ENCODE peak calls at places on chromosome X, in eight cellular contexts. I, G, T, Y, Q, J, H and B are unnamed samples.

GRCh38 chrX:120857240-120857639 is 18.4 kb downstream of the CT47B1 start:
- DNase-seq in I (no peak), G (no peak), T (no peak), Y (no peak), Q (no peak), J (no peak), H (no peak), B (no peak)

GRCh38 chrX:11704725-11705495 is 39.2 kb upstream of the ARHGAP6 start:
- DNase-seq in I (no peak), G (no peak), T (peak; percentile 41), Y (no peak), Q (peak; percentile 20), J (no peak), H (no peak), B (no peak)

GRCh38 chrX:109125304-109125703 is 356.6 kb downstream of the GUCY2F start:
- DNase-seq in I (no peak), G (no peak), T (no peak), Y (no peak), Q (no peak), J (no peak), H (no peak), B (no peak)

GRCh38 chrX:155768036-155768769 is 112.9 kb upstream of the VAMP7 start:
- DNase-seq in I (no peak), G (no peak), T (peak; percentile 15), Y (no peak), Q (no peak), J (no peak), H (no peak), B (no peak)

GRCh38 chrX:57282568-57282967 is 3.9 kb upstream of the FAAH2 start:
- DNase-seq in I (no peak), G (no peak), T (no peak), Y (no peak), Q (no peak), J (no peak), H (no peak), B (no peak)

GRCh38 chrX:130539721-130540321 is 138.0 kb downstream of the RBMX2 start:
- DNase-seq in I (peak; percentile 25), G (peak; percentile 69), T (peak; percentile 24), Y (peak; percentile 39), Q (peak; percentile 65), J (no peak), H (peak; percentile 20), B (no peak)

GRCh38 chrX:129632443-129632842 is 22.3 kb downstream of the APLN start:
- DNase-seq in I (no peak), G (no peak), T (peak; percentile 47), Y (no peak), Q (no peak), J (no peak), H (no peak), B (no peak)

GRCh38 chrX:36978886-36979285 is 29.3 kb upstream of the FAM47C start:
- DNase-seq in I (no peak), G (no peak), T (peak; percentile 64), Y (no peak), Q (no peak), J (no peak), H (no peak), B (no peak)

GRCh38 chrX:49761481-49761880 is 65.7 kb upstream of the PAGE1 start:
- DNase-seq in I (peak; percentile 21), G (no peak), T (no peak), Y (no peak), Q (no peak), J (no peak), H (no peak), B (no peak)

GRCh38 chrX:55710701-55711100 is 6.8 kb upstream of the RRAGB start:
- DNase-seq in I (no peak), G (no peak), T (peak; percentile 48), Y (no peak), Q (no peak), J (no peak), H (peak; percentile 16), B (no peak)

GRCh38 chrX:23742174-23742692 is 843 bp downstream of the ACOT9 start:
- DNase-seq in I (no peak), G (no peak), T (peak; percentile 79), Y (peak; percentile 50), Q (peak; percentile 51), J (no peak), H (peak; percentile 30), B (no peak)

GRCh38 chrX:51420610-51421009 is 75.8 kb downstream of the NUDT11 start:
- DNase-seq in I (peak; percentile 59), G (no peak), T (peak; percentile 26), Y (no peak), Q (no peak), J (no peak), H (no peak), B (no peak)

GRCh38 chrX:131746491-131746968 is 202.7 kb downstream of the OR13H1 start:
- DNase-seq in I (peak; percentile 84), G (peak; percentile 93), T (peak; percentile 67), Y (no peak), Q (peak; percentile 43), J (no peak), H (peak; percentile 87), B (peak; percentile 88)

GRCh38 chrX:14829643-14830042 is 43.2 kb downstream of the FANCB start:
- DNase-seq in I (no peak), G (no peak), T (no peak), Y (no peak), Q (no peak), J (no peak), H (no peak), B (no peak)

GRCh38 chrX:14832591-14832990 is 40.3 kb downstream of the FANCB start:
- DNase-seq in I (no peak), G (no peak), T (peak; percentile 23), Y (no peak), Q (no peak), J (no peak), H (no peak), B (no peak)

GRCh38 chrX:14837155-14837554 is 35.7 kb downstream of the FANCB start:
- DNase-seq in I (no peak), G (no peak), T (no peak), Y (no peak), Q (no peak), J (no peak), H (no peak), B (no peak)

DNA sequence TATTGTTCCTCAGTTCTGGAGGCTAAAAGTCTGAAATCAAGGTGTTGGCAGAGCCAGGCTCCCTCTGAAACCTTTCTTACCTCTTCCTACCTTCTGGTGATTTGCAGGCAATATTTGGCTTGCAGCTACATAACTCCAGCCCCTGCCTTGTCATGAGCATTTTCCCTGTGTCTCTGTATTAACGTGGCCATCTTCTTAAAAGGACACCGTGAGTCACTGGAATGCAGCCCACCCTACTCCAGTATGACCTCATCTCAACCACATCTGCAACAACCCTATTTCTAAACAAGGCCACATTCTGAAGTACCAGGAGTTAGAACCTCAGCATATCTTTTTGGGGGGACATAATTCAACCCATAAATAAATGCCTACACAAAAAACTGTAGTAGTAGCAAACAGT is 40.7 kb downstream of the FANCB start:
- DNase-seq in I (no peak), G (no peak), T (peak; percentile 71), Y (no peak), Q (no peak), J (no peak), H (no peak), B (no peak)
- H3K27ac ChIP-seq in I (no peak overlapping the region), G (no peak overlapping the region), T (peak overlapping the region; percentile 20), Y (no peak overlapping the region), Q (no peak overlapping the region), J (no peak overlapping the region), H (no peak overlapping the region), B (no peak overlapping the region)

DNA sequence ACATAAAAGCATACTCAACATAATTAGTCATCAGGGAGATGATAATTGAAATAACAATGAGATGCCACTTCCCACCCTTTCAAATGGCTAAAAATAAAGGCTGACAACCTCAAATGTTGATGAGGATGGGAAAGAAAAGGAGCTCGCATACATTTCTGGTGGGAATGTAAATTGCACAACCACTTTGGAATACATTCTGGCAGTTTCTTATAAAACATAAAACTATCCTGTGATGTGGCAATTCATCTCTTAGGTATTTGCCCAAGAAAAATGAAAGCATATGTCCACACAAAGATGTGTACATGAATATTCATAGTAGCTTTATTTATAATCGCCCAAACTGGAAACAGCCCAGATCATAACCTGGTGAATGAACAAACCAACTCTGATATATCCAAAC is 682 bp upstream of the ZNF275 start:
- DNase-seq in I (no peak), G (no peak), T (peak; percentile 39), Y (no peak), Q (no peak), J (no peak), H (no peak), B (no peak)
- H3K4me3 ChIP-seq in I (no peak overlapping the region), G (no peak overlapping the region), T (peak overlapping the region; percentile 52), Y (no peak overlapping the region), Q (no peak overlapping the region), J (peak overlapping the region; percentile 41), H (no peak overlapping the region), B (peak overlapping the region; percentile 88)

DNA sequence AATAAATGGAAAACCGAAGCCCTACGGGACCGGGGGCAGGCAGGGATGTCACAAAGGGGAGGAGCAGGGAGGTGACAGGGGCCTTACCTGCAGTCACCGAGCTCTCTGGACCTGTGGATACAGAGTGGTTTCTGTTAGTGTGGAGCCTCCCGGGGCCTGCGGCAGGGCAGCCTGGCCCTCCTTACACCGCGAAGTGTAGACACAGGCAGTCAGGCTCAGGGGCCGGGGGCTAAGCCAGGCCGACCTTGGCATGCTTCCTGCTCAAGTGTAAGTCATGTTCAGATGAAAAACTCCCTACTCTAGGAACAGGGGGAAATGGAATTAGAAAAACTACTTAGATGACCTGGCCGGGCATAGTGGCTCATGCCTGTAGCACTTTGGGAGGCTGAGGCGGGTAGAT is 4.3 kb downstream of the FAM3A start:
- DNase-seq in I (no peak), G (no peak), T (no peak), Y (no peak), Q (peak; percentile 19), J (no peak), H (no peak), B (no peak)
- H3K27ac ChIP-seq in I (peak overlapping the region; percentile 66), G (no peak overlapping the region), T (no peak overlapping the region), Y (no peak overlapping the region), Q (no peak overlapping the region), J (peak overlapping the region; percentile 51), H (no peak overlapping the region), B (no peak overlapping the region)

GRCh38 chrX:134798472-134798871 is 140.2 kb upstream of the PLAC1 start:
- DNase-seq in I (no peak), G (no peak), T (no peak), Y (no peak), Q (no peak), J (no peak), H (no peak), B (no peak)

GRCh38 chrX:134801267-134801666 is 143.0 kb upstream of the PLAC1 start:
- DNase-seq in I (no peak), G (no peak), T (peak; percentile 8), Y (no peak), Q (no peak), J (no peak), H (no peak), B (no peak)

GRCh38 chrX:134792077-134792476 is 133.8 kb upstream of the PLAC1 start:
- DNase-seq in I (no peak), G (no peak), T (peak; percentile 16), Y (no peak), Q (no peak), J (no peak), H (no peak), B (no peak)

GRCh38 chrX:134794692-134795091 is 136.4 kb upstream of the PLAC1 start:
- DNase-seq in I (no peak), G (no peak), T (no peak), Y (no peak), Q (no peak), J (no peak), H (no peak), B (no peak)

DNA sequence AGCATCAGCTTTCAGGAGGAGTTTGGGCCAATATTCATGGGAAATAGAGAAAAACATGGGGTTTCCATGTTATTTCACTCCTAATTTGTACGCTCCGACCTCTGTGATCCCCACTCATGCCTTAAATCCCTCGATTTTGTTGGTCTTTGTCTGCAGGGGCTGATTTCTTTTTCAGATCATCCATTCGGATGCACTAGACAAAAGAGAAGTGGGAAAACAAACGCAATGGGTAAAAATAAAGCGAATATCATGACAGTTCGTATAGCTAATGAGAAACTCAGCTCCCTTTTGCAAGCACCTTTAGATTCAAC is 139.1 kb upstream of the PLAC1 start:
- DNase-seq in I (no peak), G (no peak), T (no peak), Y (no peak), Q (no peak), J (no peak), H (no peak), B (no peak)
- H3K4me3 ChIP-seq in I (peak overlapping the region; percentile 68), G (peak overlapping the region; percentile 78), T (peak overlapping the region; percentile 75), Y (no peak overlapping the region), Q (peak overlapping the region; percentile 85), J (peak overlapping the region; percentile 78), H (peak overlapping the region; percentile 57), B (peak overlapping the region; percentile 81)